ENCODE peak calls at places on chromosomes 1 and 21, in four cellular contexts. One of them, this sample, is unnamed.
A peak's percentile ranks its signal among the peaks of the same experiment; 100 is the strongest.

GRCh38 chr1:40315795-40316594 is 1.1 kb downstream of the COL9A2 start:
- DNase-seq in heart right ventricle: no peak
- DNase-seq in CD8-positive, alpha-beta T cell: peak; percentile 27
- DNase-seq in ovary: no peak
- DNase-seq in this sample: no peak

GRCh38 chr1:216325946-216326345 is 97.3 kb downstream of the USH2A start:
- DNase-seq in heart right ventricle: no peak
- DNase-seq in CD8-positive, alpha-beta T cell: no peak
- DNase-seq in ovary: no peak
- DNase-seq in this sample: no peak

GRCh38 chr1:32770221-32770731 is 46.9 kb downstream of the YARS1 start:
- DNase-seq in heart right ventricle: no peak
- DNase-seq in CD8-positive, alpha-beta T cell: no peak
- DNase-seq in ovary: peak; percentile 46
- DNase-seq in this sample: no peak

GRCh38 chr1:109197163-109198042 is 16.3 kb upstream of the SARS1 start:
- DNase-seq in heart right ventricle: peak; percentile 19
- DNase-seq in CD8-positive, alpha-beta T cell: no peak
- DNase-seq in ovary: no peak
- DNase-seq in this sample: peak; percentile 28

GRCh38 chr1:168907053-168907452 is 178.0 kb upstream of the DPT start:
- DNase-seq in heart right ventricle: no peak
- DNase-seq in CD8-positive, alpha-beta T cell: no peak
- DNase-seq in ovary: no peak
- DNase-seq in this sample: no peak

GRCh38 chr1:175317309-175317708 is 124.7 kb upstream of the KIAA0040 start:
- DNase-seq in heart right ventricle: no peak
- DNase-seq in CD8-positive, alpha-beta T cell: peak; percentile 15
- DNase-seq in ovary: no peak
- DNase-seq in this sample: no peak

GRCh38 chr1:166978795-166979194 is 3.5 kb upstream of the ILDR2 start:
- DNase-seq in heart right ventricle: no peak
- DNase-seq in CD8-positive, alpha-beta T cell: no peak
- DNase-seq in ovary: no peak
- DNase-seq in this sample: no peak

GRCh38 chr1:220787069-220787614 is 429 bp downstream of the MTARC1 start:
- DNase-seq in heart right ventricle: no peak
- DNase-seq in CD8-positive, alpha-beta T cell: no peak
- DNase-seq in ovary: peak; percentile 49
- DNase-seq in this sample: no peak

GRCh38 chr1:44760876-44761275 is 14.5 kb upstream of the RPS8 start:
- DNase-seq in heart right ventricle: no peak
- DNase-seq in CD8-positive, alpha-beta T cell: no peak
- DNase-seq in ovary: no peak
- DNase-seq in this sample: no peak

GRCh38 chr1:111878649-111879048 is 110.8 kb downstream of the KCND3 start:
- DNase-seq in heart right ventricle: no peak
- DNase-seq in CD8-positive, alpha-beta T cell: no peak
- DNase-seq in ovary: no peak
- DNase-seq in this sample: no peak

GRCh38 chr21:44896561-44897286 is 23.2 kb upstream of the PTTG1IP start:
- DNase-seq in heart right ventricle: peak; percentile 6
- DNase-seq in CD8-positive, alpha-beta T cell: no peak
- DNase-seq in ovary: no peak
- DNase-seq in this sample: no peak

DNA sequence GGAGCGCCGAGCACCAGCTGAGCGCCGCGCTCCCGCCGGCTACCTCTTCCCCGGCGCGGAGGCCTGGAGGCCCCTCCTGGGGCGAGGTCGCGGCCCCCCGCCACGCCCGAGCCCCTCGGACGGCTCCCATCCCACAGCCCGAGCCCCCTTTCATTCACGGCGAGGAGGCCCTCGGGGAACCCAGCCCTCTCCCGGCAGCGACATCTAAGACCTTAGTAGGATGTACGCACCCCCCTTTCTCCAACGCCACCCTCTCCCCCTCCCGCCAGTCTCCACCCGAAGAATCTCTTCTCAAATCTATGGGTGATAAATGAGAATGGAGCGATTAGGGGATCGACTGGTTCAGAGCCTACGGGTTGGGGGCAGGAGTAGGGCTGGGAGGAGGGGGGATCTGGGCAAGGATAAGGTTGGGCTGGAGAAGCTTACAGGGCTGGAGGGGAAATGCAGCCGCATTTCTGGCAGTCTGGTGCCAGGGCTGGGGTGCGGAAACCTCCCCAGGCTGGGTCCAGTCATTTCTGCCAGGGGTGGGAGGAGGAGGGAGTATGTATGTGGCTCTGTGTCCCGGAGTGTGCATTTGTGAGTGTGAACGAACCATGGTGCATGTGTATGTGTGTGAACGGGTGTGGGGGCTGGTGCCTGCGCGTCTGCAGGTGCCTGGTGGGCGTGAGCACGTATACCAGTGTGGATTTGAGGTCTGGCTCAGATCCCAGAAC is 10.3 kb downstream of the C1orf216 start:
- DNase-seq in heart right ventricle: no peak
- DNase-seq in CD8-positive, alpha-beta T cell: peak; percentile 13
- DNase-seq in ovary: no peak
- DNase-seq in this sample: no peak
- H3K4me3 ChIP-seq in heart right ventricle: peak overlapping the region; percentile 52
- H3K4me3 ChIP-seq in CD8-positive, alpha-beta T cell: peak overlapping the region; percentile 50
- H3K4me3 ChIP-seq in ovary: peak overlapping the region; percentile 19
- H3K4me3 ChIP-seq in this sample: peak overlapping the region; percentile 28

DNA sequence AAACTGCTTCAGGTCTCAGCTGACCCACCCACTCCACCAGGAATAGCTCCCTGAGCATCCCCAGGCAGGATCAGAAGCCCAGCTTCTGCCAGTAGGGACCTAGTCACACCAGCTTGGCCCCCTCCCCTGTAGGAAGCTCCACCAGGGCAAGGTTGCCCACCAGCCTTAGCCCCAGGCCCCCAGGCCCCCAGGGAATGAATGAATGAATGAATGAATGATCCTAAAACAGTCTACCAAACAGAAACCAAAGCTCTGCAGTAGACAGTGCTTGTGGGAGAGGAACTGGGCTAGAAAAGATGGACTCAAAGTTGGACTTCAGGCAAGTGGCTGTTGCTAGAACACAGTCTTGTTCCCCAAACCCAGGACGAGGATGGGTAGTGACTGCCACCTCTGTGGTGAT is 16.3 kb downstream of the SDC3 start:
- DNase-seq in heart right ventricle: no peak
- DNase-seq in CD8-positive, alpha-beta T cell: no peak
- DNase-seq in ovary: no peak
- DNase-seq in this sample: no peak
- H3K27ac ChIP-seq in heart right ventricle: no peak overlapping the region
- H3K27ac ChIP-seq in CD8-positive, alpha-beta T cell: no peak overlapping the region
- H3K27ac ChIP-seq in ovary: no peak overlapping the region
- H3K27ac ChIP-seq in this sample: no peak overlapping the region

GRCh38 chr1:172298146-172298545 is 122.3 kb upstream of the C1orf105 start:
- DNase-seq in heart right ventricle: no peak
- DNase-seq in CD8-positive, alpha-beta T cell: no peak
- DNase-seq in ovary: no peak
- DNase-seq in this sample: no peak
- TF ChIP-seq CTCF in heart right ventricle: no peak
- TF ChIP-seq CTCF in CD8-positive, alpha-beta T cell: no peak
- TF ChIP-seq CTCF in ovary: no peak
- TF ChIP-seq CTCF in this sample: no peak

DNA sequence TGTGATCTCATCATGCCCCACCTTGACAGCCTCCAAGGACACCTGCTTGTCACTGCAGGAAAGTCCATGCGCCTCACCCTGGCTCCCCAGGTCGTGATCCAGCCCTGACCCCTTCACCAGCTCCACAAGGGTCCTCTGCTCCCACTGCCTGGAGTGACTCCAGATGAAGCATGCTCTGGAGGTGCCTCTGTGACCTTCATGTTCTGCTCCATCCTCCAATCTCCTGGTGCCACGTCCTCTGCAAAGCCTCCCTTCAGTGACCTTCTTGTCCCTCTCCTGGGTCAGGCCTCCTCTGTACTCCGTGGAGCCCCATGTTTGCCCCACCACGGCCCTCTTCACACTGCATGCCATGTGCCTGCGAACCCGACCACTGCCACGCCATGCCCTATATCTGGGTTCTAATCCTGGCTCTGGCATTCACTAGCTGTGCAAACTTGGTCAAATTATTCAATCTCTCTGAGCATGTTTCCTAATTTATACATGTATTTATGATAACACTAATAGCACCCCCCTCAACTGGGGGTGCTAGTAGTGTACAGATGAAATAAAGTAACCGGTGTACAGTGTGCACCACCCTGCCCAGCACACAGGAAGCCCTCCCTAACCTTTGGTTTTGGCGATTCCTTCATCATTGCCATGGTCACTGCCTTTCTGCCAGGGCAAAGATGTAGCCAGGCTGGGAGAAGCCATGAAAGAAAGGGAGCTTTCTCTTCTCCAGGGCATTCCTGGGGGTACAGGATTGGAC is 77.4 kb downstream of the STUM start:
- DNase-seq in heart right ventricle: no peak
- DNase-seq in CD8-positive, alpha-beta T cell: no peak
- DNase-seq in ovary: peak; percentile 29
- DNase-seq in this sample: peak; percentile 19
- H3K4me3 ChIP-seq in heart right ventricle: no peak overlapping the region
- H3K4me3 ChIP-seq in CD8-positive, alpha-beta T cell: peak overlapping the region; percentile 14
- H3K4me3 ChIP-seq in ovary: no peak overlapping the region
- H3K4me3 ChIP-seq in this sample: no peak overlapping the region

This sample was measured in tibial artery.